ENCODE peak calls at places on chromosomes 7 and 10, in ten cellular contexts. D is HFFc6, F is ovary, A is brain microvascular endothelial cell, Q is kidney, C is cardiac fibroblast, O is tibial artery, K is nephron progenitor cell, X is mammary epithelial cell, R is left ventricle myocardium inferior. H is an unnamed sample.

GRCh38 chr7:66626236-66626957 is 2.3 kb upstream of the KCTD7 start:
- DNase-seq in K (no peak), F (no peak), C (peak; percentile 93), R (no peak), O (no peak), Q (no peak), D (peak; percentile 79), X (peak; percentile 52), A (no peak), H (no peak)

GRCh38 chr10:102112210-102112817 is 7.9 kb downstream of the LDB1 start:
- DNase-seq in D (no peak), A (no peak), F (no peak), K (no peak), O (no peak), Q (no peak), X (no peak), C (no peak), R (no peak), H (no peak)

GRCh38 chr7:115226410-115226809 is 304.5 kb downstream of the MDFIC start:
- DNase-seq in F (no peak), C (no peak), Q (no peak), O (no peak), A (no peak), R (no peak), K (no peak), D (no peak), X (no peak), H (no peak)

GRCh38 chr10:20616056-20616671 is 280.9 kb downstream of the NEBL start:
- DNase-seq in D (no peak), Q (no peak), A (no peak), R (no peak), C (no peak), K (no peak), X (no peak), F (no peak), O (no peak), H (no peak)

GRCh38 chr10:52451817-52452216 is 137.7 kb downstream of the DKK1 start:
- DNase-seq in F (no peak), Q (no peak), X (peak; percentile 88), C (peak; percentile 85), D (peak; percentile 93), R (no peak), O (no peak), A (no peak), K (no peak), H (no peak)

GRCh38 chr7:156558198-156558597 is 82.4 kb upstream of the RNF32 start:
- DNase-seq in Q (no peak), X (peak; percentile 52), O (no peak), A (peak; percentile 29), F (no peak), D (peak; percentile 52), R (no peak), C (peak; percentile 48), K (no peak), H (no peak)

GRCh38 chr10:6746782-6747181 is 166.7 kb upstream of the PRKCQ start:
- DNase-seq in O (no peak), F (no peak), K (no peak), Q (no peak), A (no peak), D (peak; percentile 57), C (peak; percentile 35), X (no peak), R (no peak), H (no peak)

GRCh38 chr10:115001506-115002381 is 63.7 kb downstream of the TRUB1 start:
- DNase-seq in A (no peak), K (no peak), R (no peak), O (no peak), C (no peak), D (no peak), X (no peak), F (peak; percentile 27), Q (peak; percentile 73), H (no peak)

DNA sequence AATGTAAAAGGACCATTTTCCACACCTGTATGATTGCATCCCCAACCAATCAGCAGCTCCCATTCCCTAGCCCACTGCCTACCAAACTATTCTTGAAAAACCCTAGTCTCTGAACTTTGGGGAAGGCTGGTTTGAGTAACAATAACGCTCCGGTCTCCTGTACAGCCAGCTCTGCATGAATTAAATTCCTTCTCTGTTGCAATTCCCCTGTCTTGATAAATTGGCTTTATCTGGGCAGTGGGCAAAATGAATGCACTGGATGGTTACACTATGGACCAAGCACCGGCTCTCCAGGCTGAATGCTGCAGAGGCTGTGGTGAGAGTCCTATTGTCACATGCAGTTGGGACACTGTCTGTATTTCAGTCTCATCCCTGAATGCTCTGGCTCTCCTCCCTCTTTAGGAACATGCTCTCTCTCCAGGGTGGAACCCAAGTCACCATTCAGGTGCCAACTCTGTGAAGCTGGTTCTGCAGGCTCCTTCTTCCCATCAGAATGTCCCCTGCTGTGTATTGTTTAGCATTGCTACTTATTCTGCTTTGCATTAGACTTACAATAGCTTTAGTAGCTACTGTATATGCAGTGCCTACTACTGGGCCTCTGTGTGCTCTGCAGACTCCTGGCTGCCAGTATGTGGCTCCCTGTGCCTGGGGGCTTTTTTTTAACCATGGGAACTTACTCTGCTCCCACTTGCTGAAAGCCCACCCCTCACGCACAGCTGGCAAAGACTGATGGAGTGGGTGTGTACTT is 6.9 kb downstream of the CCL24 start:
- DNase-seq in X (no peak), C (no peak), A (no peak), Q (no peak), D (no peak), F (no peak), K (no peak), R (no peak), O (no peak), H (no peak)
- TF ChIP-seq CTCF in X (no peak), C (no peak), A (no peak), Q (no peak), D (no peak), F (no peak), K (no peak), R (no peak), O (no peak), H (no peak)

GRCh38 chr7:18315241-18315640 is 180.3 kb upstream of the HDAC9 start:
- DNase-seq in X (no peak), F (no peak), O (no peak), C (no peak), Q (no peak), D (no peak), K (no peak), A (no peak), R (no peak), H (no peak)

GRCh38 chr7:18320422-18320821 is 175.1 kb upstream of the HDAC9 start:
- DNase-seq in D (no peak), Q (no peak), C (no peak), K (no peak), F (no peak), R (no peak), A (no peak), X (no peak), O (no peak), H (no peak)

GRCh38 chr7:18317956-18318355 is 177.6 kb upstream of the HDAC9 start:
- DNase-seq in Q (no peak), C (no peak), X (no peak), D (no peak), K (no peak), F (no peak), A (no peak), R (no peak), O (no peak), H (no peak)

GRCh38 chr7:18320971-18321567 is 174.5 kb upstream of the HDAC9 start:
- DNase-seq in F (no peak), R (no peak), O (no peak), K (no peak), D (peak; percentile 7), A (peak; percentile 25), C (peak; percentile 69), Q (no peak), X (peak; percentile 29), H (peak; percentile 27)
- TF ChIP-seq CTCF in F (no peak), R (peak; percentile 59), O (peak; percentile 41), K (peak; percentile 65), D (peak; percentile 82), A (peak; percentile 62), C (peak; percentile 47), Q (peak; percentile 48), X (peak; percentile 69), H (peak; percentile 58)

GRCh38 chr7:84454174-84454959 is 259.8 kb upstream of the SEMA3A start:
- DNase-seq in C (peak; percentile 22), Q (no peak), A (no peak), D (no peak), R (no peak), O (no peak), F (no peak), K (no peak), X (no peak), H (no peak)
- TF ChIP-seq CTCF in C (peak; percentile 1), Q (no peak), A (no peak), D (peak; percentile 73), R (no peak), O (no peak), F (no peak), K (no peak), X (peak; percentile 31), H (no peak)

GRCh38 chr10:80535671-80536360 is 1.9 kb upstream of the SH2D4B start:
- DNase-seq in A (no peak), R (peak; percentile 65), Q (peak; percentile 91), C (peak; percentile 28), X (peak; percentile 34), K (no peak), O (no peak), D (peak; percentile 20), F (peak; percentile 68), H (peak; percentile 88)
- TF ChIP-seq CTCF in A (peak; percentile 57), R (peak; percentile 74), Q (no peak), C (peak; percentile 20), X (peak; percentile 72), K (no peak), O (peak; percentile 47), D (peak; percentile 73), F (peak; percentile 20), H (peak; percentile 77)

DNA sequence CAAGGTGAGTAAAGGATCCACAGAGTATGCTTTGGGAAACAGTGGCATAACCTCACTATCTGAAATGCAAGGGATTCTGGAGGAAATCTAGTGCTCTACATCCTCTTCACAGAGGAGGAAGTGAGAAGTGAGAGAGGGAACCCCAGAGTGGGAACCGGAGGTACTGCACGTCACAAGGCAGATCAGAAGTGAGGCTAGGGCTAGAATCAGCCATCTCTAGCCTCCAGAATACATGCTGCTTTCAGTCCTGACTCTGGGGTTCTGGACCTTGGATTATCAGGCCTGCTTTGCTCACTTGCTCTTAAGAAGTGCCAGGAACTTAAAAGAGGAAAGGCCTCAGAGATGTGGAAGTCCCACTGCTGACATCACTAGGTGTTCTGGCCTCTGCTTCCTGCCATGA is 25.7 kb downstream of the ZNF503 start:
- DNase-seq in K (no peak), C (no peak), D (no peak), R (no peak), A (no peak), Q (no peak), X (no peak), O (peak; percentile 38), F (no peak), H (peak; percentile 36)
- TF ChIP-seq CTCF in K (no peak), C (no peak), D (no peak), R (no peak), A (no peak), Q (no peak), X (no peak), O (no peak), F (no peak), H (no peak)

GRCh38 chr10:116873134-116873533 is 23.8 kb downstream of the ENO4 start:
- DNase-seq in C (no peak), A (no peak), D (no peak), F (no peak), X (no peak), R (no peak), K (no peak), Q (no peak), O (no peak), H (no peak)
- TF ChIP-seq CTCF in C (no peak), A (no peak), D (no peak), F (no peak), X (no peak), R (no peak), K (no peak), Q (no peak), O (no peak), H (no peak)

H was measured in GM13977.